ENCODE peak calls at places on chromosomes 16 and 17, in six cellular contexts. H is WTC11, N is adrenal gland, F is GOT3, L is breast epithelium, D is cardiac muscle cell. M is an unnamed sample.

GRCh38 chr17:42067371-42068180 is 17.2 kb upstream of the C17orf113 start:
- DNase-seq in H (peak), N (peak), F (no peak), L (peak), D (peak), M (no peak)

GRCh38 chr17:42653179-42654124 is 5.6 kb upstream of the TUBG2 start:
- DNase-seq in H (peak), N (peak), F (no peak), L (no peak), D (no peak), M (no peak)

GRCh38 chr17:63751806-63752205 is 10.2 kb upstream of the STRADA start:
- DNase-seq in H (no peak), N (no peak), F (no peak), L (no peak), D (no peak), M (no peak)

GRCh38 chr16:77788196-77789084 is at the start of gene VAT1L:
- DNase-seq in H (peak), N (peak), F (no peak), L (no peak), D (peak), M (peak)

GRCh38 chr17:8753976-8754440 is 4.3 kb downstream of the SPDYE4 start:
- DNase-seq in H (no peak), N (no peak), F (no peak), L (no peak), D (no peak), M (peak)

GRCh38 chr17:15377608-15378007 is 36.2 kb upstream of the TEKT3 start:
- DNase-seq in H (no peak), N (no peak), F (no peak), L (no peak), D (peak), M (peak)

GRCh38 chr17:40191237-40192208 is 14.3 kb downstream of the RAPGEFL1 start:
- DNase-seq in H (peak), N (peak), F (peak), L (peak), D (peak), M (peak)

GRCh38 chr16:72191551-72191950 is 19.6 kb upstream of the PMFBP1 start:
- DNase-seq in H (no peak), N (no peak), F (no peak), L (no peak), D (no peak), M (no peak)

GRCh38 chr17:10604521-10604920 is 52.6 kb downstream of the MYH3 start:
- DNase-seq in H (no peak), N (no peak), F (no peak), L (no peak), D (no peak), M (no peak)

GRCh38 chr17:68314916-68315535 is 23.7 kb downstream of the ARSG start:
- DNase-seq in H (no peak), N (no peak), F (no peak), L (no peak), D (no peak), M (no peak)

GRCh38 chr17:61534414-61534813 is 56.6 kb downstream of the NACA2 start:
- DNase-seq in H (no peak), N (no peak), F (no peak), L (no peak), D (no peak), M (no peak)

GRCh38 chr17:75639327-75639726 is 6.1 kb downstream of the SMIM5 start:
- DNase-seq in H (no peak), N (no peak), F (no peak), L (no peak), D (no peak), M (no peak)

GRCh38 chr17:27239046-27239445 is 54.9 kb upstream of the WSB1 start:
- DNase-seq in H (no peak), N (no peak), F (no peak), L (no peak), D (no peak), M (no peak)

GRCh38 chr17:1830288-1830687 is 483 bp downstream of the RPA1 start:
- DNase-seq in H (no peak), N (no peak), F (no peak), L (no peak), D (peak), M (no peak)

GRCh38 chr17:31789707-31790505 is 69.1 kb downstream of the COPRS start:
- DNase-seq in H (no peak), N (no peak), F (no peak), L (no peak), D (no peak), M (no peak)

GRCh38 chr16:50594332-50595260 is 46.4 kb downstream of the NKD1 start:
- DNase-seq in H (no peak), N (peak), F (no peak), L (no peak), D (no peak), M (no peak)

GRCh38 chr16:74903095-74903494 is 81.8 kb downstream of the WDR59 start:
- DNase-seq in H (no peak), N (no peak), F (no peak), L (no peak), D (no peak), M (no peak)

GRCh38 chr17:72587773-72588511 is 467.1 kb downstream of the SOX9 start:
- DNase-seq in H (no peak), N (no peak), F (no peak), L (no peak), D (no peak), M (no peak)

GRCh38 chr16:1794221-1794871 is 841 bp upstream of the IGFALS start:
- DNase-seq in H (no peak), N (no peak), F (no peak), L (no peak), D (no peak), M (no peak)

GRCh38 chr17:28865946-28866752 is 11.3 kb downstream of the ERAL1 start:
- DNase-seq in H (no peak), N (no peak), F (no peak), L (no peak), D (no peak), M (peak)

GRCh38 chr16:57695378-57696054 is 910 bp downstream of the DRC7 start:
- DNase-seq in H (no peak), N (no peak), F (no peak), L (no peak), D (no peak), M (no peak)